ENCODE peak calls at places on chromosomes 6 and 20, in ten cellular contexts. G, L, O, Z, H, D, K, R, U and F are unnamed samples.

GRCh38 chr6:69867075-69867911 is 937 bp downstream of the COL19A1 start:
- DNase-seq in G (peak), L (peak), O (peak), Z (peak), H (no peak), D (peak), K (no peak), R (peak), U (no peak), F (peak)

GRCh38 chr6:36906539-36906938 is 20.8 kb downstream of the C6orf89 start:
- DNase-seq in G (no peak), L (no peak), O (no peak), Z (peak), H (no peak), D (no peak), K (no peak), R (peak), U (no peak), F (no peak)

GRCh38 chr20:2379511-2380229 is 1.0 kb upstream of the TGM6 start:
- DNase-seq in G (no peak), L (peak), O (no peak), Z (no peak), H (no peak), D (peak), K (peak), R (no peak), U (no peak), F (no peak)

GRCh38 chr6:134247271-134247833 is 70.6 kb downstream of the SGK1 start:
- DNase-seq in G (no peak), L (no peak), O (no peak), Z (no peak), H (peak), D (no peak), K (no peak), R (peak), U (no peak), F (peak)

GRCh38 chr20:59094576-59094975 is 52.0 kb upstream of the PRELID3B start:
- DNase-seq in G (no peak), L (no peak), O (no peak), Z (no peak), H (no peak), D (peak), K (no peak), R (no peak), U (no peak), F (no peak)

GRCh38 chr20:2709205-2709981 is 16.8 kb downstream of the EBF4 start:
- DNase-seq in G (no peak), L (no peak), O (no peak), Z (no peak), H (no peak), D (no peak), K (no peak), R (no peak), U (no peak), F (no peak)

GRCh38 chr20:62031462-62032092 is 34.1 kb downstream of the TAF4 start:
- DNase-seq in G (no peak), L (no peak), O (no peak), Z (no peak), H (no peak), D (no peak), K (no peak), R (no peak), U (no peak), F (no peak)

GRCh38 chr20:17083738-17084137 is 143.1 kb upstream of the PCSK2 start:
- DNase-seq in G (no peak), L (peak), O (no peak), Z (no peak), H (no peak), D (peak), K (no peak), R (no peak), U (no peak), F (no peak)

GRCh38 chr6:137087902-137088301 is 43.1 kb upstream of the IL20RA start:
- DNase-seq in G (no peak), L (no peak), O (no peak), Z (no peak), H (no peak), D (no peak), K (no peak), R (no peak), U (no peak), F (no peak)

GRCh38 chr6:120357447-120357846 is 976.8 kb downstream of the TBC1D32 start:
- DNase-seq in G (no peak), L (no peak), O (no peak), Z (no peak), H (no peak), D (no peak), K (no peak), R (no peak), U (no peak), F (no peak)

GRCh38 chr6:136753624-136754023 is 38.7 kb downstream of the MAP3K5 start:
- DNase-seq in G (no peak), L (no peak), O (no peak), Z (no peak), H (no peak), D (peak), K (no peak), R (peak), U (no peak), F (no peak)

GRCh38 chr6:167469655-167470054 is 144.8 kb downstream of the TTLL2 start:
- DNase-seq in G (no peak), L (no peak), O (no peak), Z (no peak), H (no peak), D (no peak), K (no peak), R (no peak), U (no peak), F (no peak)

GRCh38 chr6:36677753-36678487 is 594 bp upstream of the CDKN1A start:
- DNase-seq in G (no peak), L (peak), O (no peak), Z (no peak), H (no peak), D (no peak), K (no peak), R (no peak), U (peak), F (no peak)

GRCh38 chr6:126110494-126111270 is 124.3 kb downstream of the TRMT11 start:
- DNase-seq in G (no peak), L (no peak), O (no peak), Z (no peak), H (no peak), D (no peak), K (no peak), R (no peak), U (no peak), F (no peak)

GRCh38 chr20:64044484-64045247 is 4.8 kb downstream of the SOX18 start:
- DNase-seq in G (no peak), L (no peak), O (no peak), Z (no peak), H (no peak), D (no peak), K (no peak), R (no peak), U (no peak), F (no peak)

GRCh38 chr6:34108159-34108558 is 37.7 kb downstream of the GRM4 start:
- DNase-seq in G (no peak), L (no peak), O (no peak), Z (no peak), H (no peak), D (no peak), K (no peak), R (no peak), U (no peak), F (no peak)

GRCh38 chr6:34695729-34696188 is 808 bp downstream of the ILRUN start:
- DNase-seq in G (no peak), L (no peak), O (no peak), Z (no peak), H (no peak), D (no peak), K (no peak), R (no peak), U (no peak), F (no peak)

GRCh38 chr6:113171882-113172281 is 685.3 kb upstream of the MARCKS start:
- DNase-seq in G (no peak), L (no peak), O (no peak), Z (no peak), H (no peak), D (no peak), K (no peak), R (no peak), U (no peak), F (no peak)

GRCh38 chr6:136036601-136037000 is 185.1 kb downstream of the PDE7B start:
- DNase-seq in G (no peak), L (no peak), O (no peak), Z (no peak), H (no peak), D (no peak), K (no peak), R (no peak), U (no peak), F (no peak)